ENCODE peak calls at places on chromosomes 7 and 10, in eight cellular contexts. U, H, C, O, R, A, L and V are unnamed samples.

GRCh38 chr10:65843203-65843602 is 1082.6 kb upstream of the LRRTM3 start:
- DNase-seq in A (no peak), R (no peak), U (no peak), O (no peak), H (no peak), L (no peak), C (no peak), V (no peak)

GRCh38 chr10:4767033-4767814 is 58.8 kb upstream of the AKR1E2 start:
- DNase-seq in C (no peak), A (peak), L (no peak), R (no peak), O (no peak), U (peak), H (peak), V (peak)

GRCh38 chr7:4297843-4298219 is 384.3 kb upstream of the FOXK1 start:
- DNase-seq in C (no peak), U (no peak), R (no peak), H (no peak), A (no peak), O (no peak), L (no peak), V (no peak)

GRCh38 chr7:22357311-22358175 is 589 bp upstream of the RAPGEF5 start:
- DNase-seq in U (peak), C (peak), O (no peak), L (no peak), A (peak), H (no peak), R (peak), V (peak)

GRCh38 chr7:95191793-95192192 is 132.5 kb downstream of the PON1 start:
- DNase-seq in O (no peak), H (no peak), R (no peak), C (no peak), U (no peak), L (no peak), A (no peak), V (no peak)

GRCh38 chr10:13184726-13185514 is 23.6 kb downstream of the MCM10 start:
- DNase-seq in R (no peak), A (no peak), C (no peak), L (no peak), U (no peak), O (no peak), H (no peak), V (no peak)

GRCh38 chr7:102310414-102310815 is 23.7 kb downstream of the SH2B2 start:
- DNase-seq in U (no peak), O (no peak), H (no peak), C (no peak), L (no peak), A (no peak), R (no peak), V (no peak)

GRCh38 chr7:18036783-18037182 is 9.1 kb upstream of the PRPS1L1 start:
- DNase-seq in H (no peak), R (no peak), O (no peak), L (no peak), C (no peak), U (no peak), A (no peak), V (no peak)

GRCh38 chr10:24132741-24133140 is 76.2 kb upstream of the KIAA1217 start:
- DNase-seq in L (no peak), A (peak), C (no peak), R (no peak), U (no peak), H (peak), O (no peak), V (peak)

GRCh38 chr10:103660364-103661197 is 167.1 kb downstream of the NEURL1 start:
- DNase-seq in U (no peak), A (peak), R (peak), O (no peak), L (peak), C (no peak), H (peak), V (no peak)

GRCh38 chr10:102646610-102647432 is 2.5 kb downstream of the TRIM8 start:
- DNase-seq in L (no peak), C (no peak), O (peak), A (no peak), H (no peak), R (no peak), U (peak), V (no peak)

GRCh38 chr7:90816511-90817142 is 220.5 kb downstream of the CDK14 start:
- DNase-seq in A (peak), U (no peak), L (peak), C (no peak), H (peak), R (peak), O (no peak), V (peak)

GRCh38 chr7:45456105-45456504 is 118.1 kb upstream of the ADCY1 start:
- DNase-seq in H (no peak), L (no peak), R (no peak), O (no peak), C (no peak), A (no peak), U (no peak), V (no peak)

GRCh38 chr10:79392506-79393176 is 45.4 kb downstream of the PPIF start:
- DNase-seq in R (no peak), O (no peak), U (no peak), C (no peak), L (no peak), H (no peak), A (no peak), V (no peak)